ENCODE peak calls at places on chromosomes 13 and 19, in ten cellular contexts. C, U, G, L, I, W, D, M, X and O are unnamed samples.
A peak's percentile ranks its signal among the peaks of the same experiment; 100 is the strongest.

GRCh38 chr19:48466571-48467325 is 2.4 kb upstream of the CYTH2 start:
- DNase-seq in C (no peak), U (no peak), G (peak; percentile 54), L (no peak), I (no peak), W (peak; percentile 66), D (no peak), M (no peak), X (no peak), O (no peak)

GRCh38 chr13:27334774-27335490 is 64.3 kb downstream of the RASL11A start:
- DNase-seq in C (no peak), U (no peak), G (no peak), L (no peak), I (no peak), W (peak; percentile 46), D (no peak), M (no peak), X (no peak), O (no peak)

GRCh38 chr19:42251572-42251990 is 3.3 kb downstream of the ERF start:
- DNase-seq in C (no peak), U (no peak), G (no peak), L (no peak), I (no peak), W (no peak), D (no peak), M (no peak), X (no peak), O (no peak)

GRCh38 chr19:4987286-4987685 is 18.4 kb downstream of the KDM4B start:
- DNase-seq in C (no peak), U (no peak), G (no peak), L (no peak), I (no peak), W (no peak), D (no peak), M (no peak), X (no peak), O (no peak)

GRCh38 chr13:34462843-34463242 is 479.2 kb upstream of the NBEA start:
- DNase-seq in C (no peak), U (no peak), G (no peak), L (peak; percentile 12), I (no peak), W (peak; percentile 86), D (no peak), M (no peak), X (no peak), O (no peak)

GRCh38 chr13:48653074-48654054 is at the start of gene CYSLTR2:
- DNase-seq in C (no peak), U (no peak), G (no peak), L (no peak), I (no peak), W (peak; percentile 56), D (no peak), M (no peak), X (no peak), O (no peak)

GRCh38 chr19:7450243-7451223 is 38.3 kb downstream of the PEX11G start:
- DNase-seq in C (no peak), U (no peak), G (no peak), L (no peak), I (no peak), W (peak; percentile 47), D (no peak), M (no peak), X (no peak), O (no peak)

GRCh38 chr13:20431687-20432384 is 93.8 kb downstream of the CRYL1 start:
- DNase-seq in C (no peak), U (no peak), G (no peak), L (no peak), I (no peak), W (no peak), D (no peak), M (no peak), X (no peak), O (no peak)

GRCh38 chr19:7975037-7975436 is 30.4 kb downstream of the ELAVL1 start:
- DNase-seq in C (no peak), U (peak; percentile 48), G (peak; percentile 65), L (peak; percentile 63), I (no peak), W (no peak), D (peak; percentile 82), M (no peak), X (no peak), O (peak; percentile 24)

GRCh38 chr19:16342002-16342715 is 17.5 kb downstream of the KLF2 start:
- DNase-seq in C (no peak), U (peak; percentile 67), G (no peak), L (no peak), I (no peak), W (peak; percentile 66), D (peak; percentile 79), M (no peak), X (no peak), O (no peak)

GRCh38 chr13:30829145-30829544 is 76.9 kb upstream of the MEDAG start:
- DNase-seq in C (no peak), U (no peak), G (no peak), L (no peak), I (no peak), W (peak; percentile 91), D (no peak), M (no peak), X (no peak), O (no peak)

GRCh38 chr19:1469936-1470863 is 8.8 kb downstream of the C19orf25 start:
- DNase-seq in C (peak; percentile 73), U (peak; percentile 59), G (peak; percentile 79), L (peak; percentile 59), I (peak; percentile 42), W (no peak), D (no peak), M (no peak), X (no peak), O (no peak)

GRCh38 chr19:40584007-40584406 is 7.3 kb downstream of the SHKBP1 start:
- DNase-seq in C (no peak), U (no peak), G (no peak), L (no peak), I (no peak), W (no peak), D (no peak), M (no peak), X (no peak), O (no peak)
- H3K4me1 ChIP-seq in C (no peaks in the 10 kb centered on the region), U (no peaks in the 10 kb centered on the region), G (no peaks in the 10 kb centered on the region), L (no peaks in the 10 kb centered on the region), I (no peaks in the 10 kb centered on the region), W (peaks cover 24% of the 10 kb centered on the region), D (no peaks in the 10 kb centered on the region), M (no peaks in the 10 kb centered on the region), X (no peaks in the 10 kb centered on the region), O (no peaks in the 10 kb centered on the region)

GRCh38 chr13:43983373-43983772 is 103.7 kb downstream of the LACC1 start:
- DNase-seq in C (no peak), U (no peak), G (no peak), L (no peak), I (no peak), W (no peak), D (no peak), M (no peak), X (no peak), O (no peak)

GRCh38 chr13:43985437-43986051 is 105.8 kb downstream of the LACC1 start:
- DNase-seq in C (no peak), U (no peak), G (no peak), L (no peak), I (no peak), W (no peak), D (no peak), M (no peak), X (no peak), O (no peak)

GRCh38 chr13:43981512-43982301 is 102.0 kb downstream of the LACC1 start:
- DNase-seq in C (no peak), U (no peak), G (no peak), L (no peak), I (no peak), W (no peak), D (no peak), M (no peak), X (no peak), O (no peak)

GRCh38 chr13:43986395-43986794 is 106.7 kb downstream of the LACC1 start:
- DNase-seq in C (no peak), U (no peak), G (no peak), L (no peak), I (no peak), W (no peak), D (no peak), M (no peak), X (no peak), O (no peak)

DNA sequence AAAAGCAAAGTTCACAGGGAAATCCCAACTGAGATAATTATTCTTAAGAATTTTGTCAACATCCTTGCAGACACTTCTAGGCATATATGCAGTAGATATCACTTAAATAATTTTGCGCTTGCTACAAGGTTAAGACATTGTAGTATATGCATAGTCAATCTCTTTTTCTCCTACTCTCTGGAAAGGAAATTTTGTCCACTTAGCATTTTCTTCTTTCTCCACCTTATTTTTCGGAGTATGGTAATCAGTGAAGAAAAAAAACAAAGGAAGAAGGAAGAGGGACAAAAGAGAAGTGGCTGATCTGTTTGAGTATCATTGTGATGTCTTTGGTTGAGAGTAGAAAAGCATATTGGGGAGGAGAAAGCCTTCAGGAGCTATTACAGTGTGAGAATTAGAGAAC is 104.6 kb downstream of the LACC1 start:
- DNase-seq in C (no peak), U (no peak), G (no peak), L (no peak), I (no peak), W (no peak), D (no peak), M (no peak), X (no peak), O (no peak)
- TF ChIP-seq CTCF in C (no peak), U (no peak), G (no peak), L (no peak), I (no peak), W (no peak), D (no peak), M (no peak), X (no peak), O (no peak)

GRCh38 chr13:39496487-39496998 is 106.5 kb downstream of the LHFPL6 start:
- DNase-seq in C (no peak), U (no peak), G (no peak), L (no peak), I (no peak), W (no peak), D (no peak), M (no peak), X (no peak), O (no peak)
- H3K4me1 ChIP-seq in C (no peaks in the 10 kb centered on the region), U (peaks cover 77% of the 10 kb centered on the region), G (no peaks in the 10 kb centered on the region), L (peaks cover 88% of the 10 kb centered on the region), I (peaks cover 9% of the 10 kb centered on the region), W (no peaks in the 10 kb centered on the region), D (peaks cover 25% of the 10 kb centered on the region), M (peaks cover 8% of the 10 kb centered on the region), X (no peaks in the 10 kb centered on the region), O (no peaks in the 10 kb centered on the region)

DNA sequence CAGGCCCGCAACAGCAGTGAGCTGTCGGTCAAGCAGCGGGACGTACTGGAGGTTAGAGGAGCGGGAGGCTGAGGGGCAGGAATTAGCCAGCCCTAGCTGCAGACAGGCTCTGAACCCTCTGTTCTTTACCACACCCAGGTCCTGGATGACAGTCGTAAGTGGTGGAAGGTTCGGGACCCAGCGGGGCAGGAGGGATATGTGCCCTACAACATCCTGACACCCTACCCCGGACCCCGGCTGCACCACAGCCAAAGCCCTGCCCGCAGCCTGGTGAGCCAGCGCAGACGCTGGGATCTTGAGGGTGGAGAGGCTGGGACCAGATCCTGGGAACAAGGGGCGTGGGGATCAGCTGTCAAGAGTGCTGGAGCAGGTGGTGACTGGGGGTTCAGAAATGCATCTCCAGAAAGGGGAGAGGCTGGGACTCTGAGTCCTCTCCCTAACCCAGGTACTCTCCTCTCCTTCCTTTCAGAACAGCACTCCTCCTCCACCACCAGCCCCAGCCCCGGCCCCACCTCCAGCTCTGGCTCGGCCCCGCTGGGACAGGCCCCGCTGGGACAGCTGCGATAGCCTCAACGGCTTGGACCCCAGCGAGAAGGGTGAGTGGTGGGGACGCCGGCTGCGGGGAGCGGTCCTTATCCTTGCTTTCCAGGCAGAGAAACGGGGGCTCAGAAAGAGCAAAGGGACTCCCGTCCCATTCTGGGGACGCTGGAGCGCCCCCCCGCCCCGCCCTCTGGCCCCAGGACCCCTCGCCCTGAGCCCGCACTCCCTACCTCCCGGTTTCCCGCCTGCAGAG is 10.4 kb downstream of the EPS8L1 start:
- DNase-seq in C (no peak), U (no peak), G (no peak), L (no peak), I (no peak), W (no peak), D (no peak), M (no peak), X (no peak), O (no peak)
- TF ChIP-seq CTCF in C (no peak), U (no peak), G (no peak), L (no peak), I (no peak), W (no peak), D (no peak), M (no peak), X (no peak), O (no peak)